ENCODE peak calls at places on chromosomes 1 and 21, in five cellular contexts. P is cardiac muscle cell, S is IMR-90, X is psoas muscle, Y is AG04450. N is an unnamed sample.

GRCh38 chr1:197358959-197359358 is 90.9 kb downstream of the CRB1 start:
- DNase-seq in P (no peak), S (no peak), X (no peak), Y (no peak), N (no peak)

GRCh38 chr1:22816803-22817202 is 106.2 kb downstream of the EPHB2 start:
- DNase-seq in P (no peak), S (no peak), X (no peak), Y (no peak), N (no peak)

GRCh38 chr1:112674440-112674985 is at the start of gene MOV10:
- DNase-seq in P (peak; percentile 80), S (peak; percentile 67), X (peak; percentile 75), Y (peak; percentile 36), N (peak; percentile 9)

GRCh38 chr1:78619446-78619802 is 824 bp upstream of the IFI44L start:
- DNase-seq in P (no peak), S (no peak), X (no peak), Y (no peak), N (no peak)

GRCh38 chr1:11550664-11551283 is 71.8 kb downstream of the DISP3 start:
- DNase-seq in P (peak; percentile 97), S (peak; percentile 72), X (peak; percentile 35), Y (peak; percentile 33), N (no peak)

GRCh38 chr1:55617416-55617980 is 402.3 kb upstream of the USP24 start:
- DNase-seq in P (no peak), S (no peak), X (no peak), Y (no peak), N (no peak)

GRCh38 chr1:220272841-220273090 is 513 bp upstream of the RAB3GAP2 start:
- DNase-seq in P (no peak), S (no peak), X (no peak), Y (no peak), N (no peak)

GRCh38 chr1:191279266-191279800 is 801.7 kb upstream of the BRINP3 start:
- DNase-seq in P (no peak), S (no peak), X (no peak), Y (no peak), N (no peak)

DNA sequence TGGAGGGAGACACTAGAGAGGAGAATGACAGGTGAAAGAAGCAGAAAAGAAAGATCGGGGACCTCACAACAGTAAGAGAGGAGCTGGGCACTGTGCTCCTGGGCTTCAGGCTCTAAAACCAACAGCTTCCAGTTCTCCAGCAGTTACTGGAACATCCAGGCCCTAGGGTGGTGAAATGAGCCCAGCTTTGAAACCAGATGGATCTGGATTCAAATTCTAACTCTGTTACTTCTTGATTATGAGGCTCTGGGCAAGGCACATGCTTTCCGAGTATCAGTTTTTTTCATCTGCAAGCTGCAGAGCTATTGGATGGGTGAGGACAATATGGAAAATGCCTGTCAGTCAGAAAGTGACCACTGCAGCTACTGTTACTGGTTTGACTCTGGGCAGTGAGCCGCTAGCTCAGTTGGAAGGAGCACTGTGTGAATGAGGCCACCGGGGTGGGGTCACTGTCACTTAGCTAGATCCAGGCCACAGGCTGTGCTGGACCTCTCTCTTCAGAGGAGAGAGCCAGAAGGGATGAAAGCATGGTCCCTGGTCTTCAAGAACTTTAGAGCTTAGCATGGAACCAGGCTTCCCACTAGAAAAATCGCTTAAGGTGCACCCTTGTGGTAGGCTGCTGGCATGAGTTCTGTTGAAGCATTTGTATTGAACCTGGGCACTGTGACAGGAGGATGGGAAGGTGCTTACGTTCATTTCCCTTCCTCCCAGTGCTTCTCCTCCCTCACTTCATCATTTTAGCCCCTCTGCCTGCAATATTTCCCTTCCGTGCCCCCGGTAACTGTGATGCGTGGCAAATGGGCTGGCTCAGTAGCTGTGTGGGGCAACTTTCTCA is 12.2 kb downstream of the PLEKHO1 start:
- DNase-seq in P (peak; percentile 35), S (peak; percentile 49), X (no peak), Y (no peak), N (no peak)
- H3K27ac ChIP-seq in P (peak overlapping the region; percentile 100), S (peak overlapping the region; percentile 93), X (peak overlapping the region; percentile 89), Y (peak overlapping the region; percentile 99), N (peak overlapping the region; percentile 81)

DNA sequence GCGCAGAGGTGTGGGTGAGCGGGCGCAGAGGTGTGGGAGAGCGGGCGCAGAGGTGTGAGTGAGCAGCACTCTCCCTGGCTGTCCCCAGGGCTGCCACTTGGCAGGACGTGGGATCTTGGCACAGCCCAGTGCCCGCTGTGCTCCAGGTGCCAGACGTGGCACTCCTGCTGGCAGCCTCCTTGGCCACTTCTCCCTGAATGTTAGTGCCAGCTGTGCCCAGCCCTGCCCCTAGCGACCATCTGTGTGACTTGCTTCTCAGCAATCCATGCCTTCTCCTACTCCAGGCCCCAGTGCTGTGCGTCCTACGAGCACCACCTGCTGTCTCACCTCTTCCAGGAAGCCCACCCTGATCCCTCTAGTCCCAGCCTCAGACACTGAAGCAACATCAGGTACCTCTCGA is 30.5 kb downstream of the KRTAP10-1 start:
- DNase-seq in P (no peak), S (no peak), X (peak; percentile 46), Y (no peak), N (peak; percentile 62)
- TF ChIP-seq CTCF in P (no peak), S (no peak), X (peak; percentile 30), Y (no peak), N (no peak)

DNA sequence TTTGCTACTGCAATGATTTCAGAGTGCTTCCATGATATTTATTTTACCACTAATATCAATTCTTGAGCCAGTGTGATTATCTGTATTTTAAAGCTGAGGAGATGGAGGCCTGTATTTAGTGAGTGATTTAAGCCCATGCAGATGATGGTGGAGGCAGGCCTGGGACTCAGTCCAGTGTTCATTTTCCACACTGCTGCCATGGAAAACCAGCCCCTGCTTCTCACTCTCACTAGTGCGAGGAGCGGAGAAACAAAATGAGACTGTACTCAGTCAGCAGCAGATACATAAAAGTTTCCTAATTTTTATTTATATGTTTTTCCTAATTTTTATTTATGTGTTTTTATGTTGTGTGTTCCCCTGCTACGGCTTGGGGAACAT is 32.8 kb downstream of the LRRC8B start:
- DNase-seq in P (no peak), S (no peak), X (no peak), Y (no peak), N (no peak)
- H3K27ac ChIP-seq in P (no peak overlapping the region), S (no peak overlapping the region), X (no peak overlapping the region), Y (no peak overlapping the region), N (no peak overlapping the region)

GRCh38 chr21:15682182-15682895 is 47.4 kb upstream of the USP25 start:
- DNase-seq in P (no peak), S (peak; percentile 76), X (no peak), Y (no peak), N (no peak)

GRCh38 chr21:15682977-15683376 is 46.8 kb upstream of the USP25 start:
- DNase-seq in P (no peak), S (peak; percentile 57), X (no peak), Y (no peak), N (no peak)

GRCh38 chr21:15679630-15680029 is 50.2 kb upstream of the USP25 start:
- DNase-seq in P (no peak), S (no peak), X (no peak), Y (no peak), N (no peak)
- TF ChIP-seq CTCF in P (no peak), S (no peak), X (no peak), Y (no peak), N (no peak)

GRCh38 chr1:180964609-180965008 is 51.9 kb downstream of the KIAA1614 start:
- DNase-seq in P (no peak), S (no peak), X (no peak), Y (no peak), N (no peak)
- H3K27ac ChIP-seq in P (no peak overlapping the region), S (no peak overlapping the region), X (no peak overlapping the region), Y (no peak overlapping the region), N (no peak overlapping the region)

GRCh38 chr1:160540859-160541233 is 17.8 kb upstream of the SLAMF6 start:
- DNase-seq in P (no peak), S (no peak), X (no peak), Y (no peak), N (no peak)

GRCh38 chr1:160538985-160539651 is 16.1 kb upstream of the SLAMF6 start:
- DNase-seq in P (no peak), S (no peak), X (no peak), Y (no peak), N (no peak)

GRCh38 chr1:160537714-160538665 is 14.9 kb upstream of the SLAMF6 start:
- DNase-seq in P (no peak), S (no peak), X (no peak), Y (no peak), N (no peak)

GRCh38 chr1:160539896-160540858 is 17.1 kb upstream of the SLAMF6 start:
- DNase-seq in P (peak; percentile 13), S (no peak), X (no peak), Y (no peak), N (no peak)

GRCh38 chr1:160534823-160535605 is 12.0 kb upstream of the SLAMF6 start:
- DNase-seq in P (no peak), S (no peak), X (no peak), Y (no peak), N (no peak)
- TF ChIP-seq CTCF in P (no peak), S (no peak), X (no peak), Y (no peak), N (no peak)

GRCh38 chr1:147167361-147167760 is 4.9 kb downstream of the PRKAB2 start:
- DNase-seq in P (no peak), S (peak; percentile 96), X (no peak), Y (peak; percentile 76), N (no peak)

GRCh38 chr1:147171399-147172167 is 687 bp downstream of the PRKAB2 start:
- DNase-seq in P (no peak), S (no peak), X (no peak), Y (no peak), N (no peak)

GRCh38 chr1:147169840-147170674 is 2.2 kb downstream of the PRKAB2 start:
- DNase-seq in P (no peak), S (no peak), X (no peak), Y (no peak), N (no peak)

GRCh38 chr1:147168626-147169058 is 3.6 kb downstream of the PRKAB2 start:
- DNase-seq in P (peak; percentile 25), S (peak; percentile 42), X (no peak), Y (no peak), N (no peak)

DNA sequence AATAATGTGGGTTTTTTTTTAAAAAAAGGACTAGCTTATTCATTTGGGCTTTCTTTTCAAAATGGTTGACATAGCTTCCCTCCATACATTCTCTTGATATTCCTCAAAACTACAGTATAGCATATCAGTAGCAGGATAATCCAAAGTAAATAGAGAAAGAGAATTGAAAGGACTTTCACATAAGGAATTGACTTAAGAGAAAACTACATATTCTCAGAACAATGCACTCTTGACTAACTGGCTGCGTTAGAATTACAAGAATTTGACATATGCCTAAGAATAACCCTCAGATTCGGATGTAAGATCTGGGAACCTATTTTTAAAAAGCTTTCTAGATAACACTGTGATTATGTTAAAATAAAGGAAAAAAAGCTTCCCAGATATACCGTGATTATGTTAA is 3.1 kb downstream of the PRKAB2 start:
- DNase-seq in P (no peak), S (no peak), X (no peak), Y (no peak), N (no peak)
- H3K27ac ChIP-seq in P (no peak overlapping the region), S (no peak overlapping the region), X (peak overlapping the region; percentile 94), Y (no peak overlapping the region), N (no peak overlapping the region)

GRCh38 chr21:39346671-39347327 is 2.1 kb downstream of the HMGN1 start:
- DNase-seq in P (no peak), S (no peak), X (no peak), Y (no peak), N (no peak)
- TF ChIP-seq CTCF in P (no peak), S (no peak), X (no peak), Y (no peak), N (no peak)

N was measured in gastrocnemius medialis.